ENCODE peak calls at places on chromosomes 1 and 21, in nine cellular contexts. G is SW 1271; E is left ventricle myocardium superior; Y is stimulated activated CD4-positive, alpha-beta T cell treated with anti-CD3 and anti-CD28 coated beads, TNF-alpha, amount 100 ng/mL, for 24 hours; W is K562; C is CD4-positive, alpha-beta memory T cell; Q is NCI-H510A treated with DMSO at 0.1 percent for 48 hours; I is activated T-cell treated with anti-CD3 and anti-CD28 coated beads for 24 hours; N is activated naive CD8-positive, alpha-beta T cell treated with anti-CD3 and anti-CD28 coated beads for 36 hours. U is an unnamed sample.

GRCh38 chr1:211731456-211732275 is 56.2 kb upstream of the NEK2 start:
- DNase-seq in I (no peak), Q (peak; percentile 79), C (no peak), G (no peak), W (no peak), E (no peak), N (no peak), Y (no peak), U (no peak)

GRCh38 chr1:60540176-60540575 is 466.6 kb upstream of the C1orf87 start:
- DNase-seq in Y (no peak), N (no peak), E (no peak), I (no peak), G (no peak), W (no peak), Q (no peak), C (no peak), U (no peak)

GRCh38 chr1:90007979-90008404 is 13.1 kb downstream of the ZNF326 start:
- DNase-seq in W (peak; percentile 17), C (no peak), N (no peak), E (no peak), Y (no peak), I (no peak), G (no peak), Q (no peak), U (no peak)

GRCh38 chr21:39281207-39281606 is 32.2 kb downstream of the BRWD1 start:
- DNase-seq in G (no peak), W (peak; percentile 40), E (no peak), Y (no peak), Q (no peak), N (no peak), I (no peak), C (no peak), U (no peak)

GRCh38 chr1:15685820-15686219 is 1.7 kb downstream of the PLEKHM2 start:
- DNase-seq in G (no peak), W (no peak), E (no peak), Y (no peak), I (no peak), C (no peak), Q (no peak), N (no peak), U (no peak)

GRCh38 chr1:23593556-23594148 is 34.4 kb upstream of the ID3 start:
- DNase-seq in Y (no peak), Q (peak; percentile 30), E (no peak), C (no peak), W (no peak), I (no peak), N (no peak), G (no peak), U (no peak)

GRCh38 chr1:110612060-110612745 is 6.0 kb upstream of the KCNA2 start:
- DNase-seq in E (no peak), Q (peak; percentile 78), C (no peak), Y (no peak), N (no peak), I (no peak), W (no peak), G (no peak), U (no peak)

GRCh38 chr1:65993047-65993363 is 200.3 kb downstream of the PDE4B start:
- DNase-seq in I (no peak), G (no peak), Q (no peak), C (no peak), E (no peak), Y (no peak), N (no peak), W (no peak), U (no peak)

GRCh38 chr1:30684881-30685795 is 38.2 kb downstream of the MATN1 start:
- DNase-seq in W (peak; percentile 60), I (no peak), E (peak; percentile 63), C (peak; percentile 4), N (peak; percentile 15), G (no peak), Y (no peak), Q (peak; percentile 82), U (no peak)

GRCh38 chr1:229563241-229563640 is 4.7 kb upstream of the ABCB10 start:
- DNase-seq in W (no peak), I (no peak), C (no peak), Q (peak; percentile 46), Y (no peak), N (no peak), E (no peak), G (no peak), U (no peak)

GRCh38 chr1:108830119-108831008 is 26.5 kb downstream of the AKNAD1 start:
- DNase-seq in W (peak; percentile 85), Q (no peak), C (no peak), N (no peak), E (peak; percentile 88), I (no peak), Y (no peak), G (peak; percentile 82), U (no peak)

GRCh38 chr1:22870201-22870871 is 102.3 kb downstream of the LACTBL1 start:
- DNase-seq in C (no peak), Y (no peak), Q (no peak), I (no peak), G (no peak), E (peak; percentile 78), W (no peak), N (no peak), U (no peak)

GRCh38 chr1:232983375-232983774 is 33.0 kb downstream of the NTPCR start:
- DNase-seq in Q (no peak), I (no peak), Y (no peak), N (no peak), G (no peak), E (no peak), W (no peak), C (no peak), U (no peak)

GRCh38 chr1:174448531-174448883 is 743 bp downstream of the GPR52 start:
- DNase-seq in W (no peak), N (no peak), G (no peak), C (no peak), Y (no peak), Q (no peak), I (no peak), E (no peak), U (no peak)

U was measured in activated T-helper 9 cell treated with anti-CD3 and anti-CD28 coated beads, Interleukin-2, amount 50 U/mL, for 16 hours.